ENCODE peak calls at places on chromosomes 16 and 17, in nine cellular contexts. One of them, this sample, is unnamed.
A peak's percentile ranks its signal among the peaks of the same experiment; 100 is the strongest.

GRCh38 chr17:76614912-76615617 is 28.5 kb downstream of the ST6GALNAC1 start:
- DNase-seq in pancreas: no peak
- DNase-seq in EL: no peak
- DNase-seq in posterior vena cava: no peak
- DNase-seq in foreskin fibroblast: no peak
- DNase-seq in NCI-H460: no peak
- DNase-seq in LoVo: no peak
- DNase-seq in non-pigmented ciliary epithelial cell: no peak
- DNase-seq in naive thymus-derived CD8-positive, alpha-beta T cell: no peak
- DNase-seq in this sample: no peak

GRCh38 chr17:69466905-69467630 is 52.6 kb downstream of the MAP2K6 start:
- DNase-seq in non-pigmented ciliary epithelial cell: peak; percentile 42
- DNase-seq in foreskin fibroblast: peak; percentile 69
- DNase-seq in posterior vena cava: no peak
- DNase-seq in LoVo: no peak
- DNase-seq in NCI-H460: peak; percentile 69
- DNase-seq in EL: peak; percentile 55
- DNase-seq in pancreas: no peak
- DNase-seq in naive thymus-derived CD8-positive, alpha-beta T cell: no peak
- DNase-seq in this sample: peak; percentile 26

GRCh38 chr17:12958786-12959185 is 59.0 kb downstream of the ELAC2 start:
- DNase-seq in NCI-H460: no peak
- DNase-seq in EL: peak; percentile 40
- DNase-seq in foreskin fibroblast: peak; percentile 16
- DNase-seq in posterior vena cava: no peak
- DNase-seq in pancreas: no peak
- DNase-seq in LoVo: no peak
- DNase-seq in naive thymus-derived CD8-positive, alpha-beta T cell: no peak
- DNase-seq in non-pigmented ciliary epithelial cell: no peak
- DNase-seq in this sample: peak; percentile 33

GRCh38 chr16:1333149-1333812 is at the start of gene BAIAP3:
- DNase-seq in naive thymus-derived CD8-positive, alpha-beta T cell: peak; percentile 59
- DNase-seq in foreskin fibroblast: peak; percentile 69
- DNase-seq in LoVo: peak; percentile 59
- DNase-seq in NCI-H460: peak; percentile 38
- DNase-seq in posterior vena cava: no peak
- DNase-seq in EL: no peak
- DNase-seq in pancreas: no peak
- DNase-seq in non-pigmented ciliary epithelial cell: no peak
- DNase-seq in this sample: no peak

GRCh38 chr17:75643033-75644017 is 10.1 kb downstream of the SMIM5 start:
- DNase-seq in LoVo: no peak
- DNase-seq in foreskin fibroblast: no peak
- DNase-seq in NCI-H460: no peak
- DNase-seq in non-pigmented ciliary epithelial cell: no peak
- DNase-seq in EL: no peak
- DNase-seq in pancreas: peak; percentile 12
- DNase-seq in posterior vena cava: peak; percentile 58
- DNase-seq in naive thymus-derived CD8-positive, alpha-beta T cell: no peak
- DNase-seq in this sample: no peak

GRCh38 chr16:86566966-86567700 is 504 bp downstream of the FOXC2 start:
- DNase-seq in foreskin fibroblast: peak; percentile 93
- DNase-seq in pancreas: no peak
- DNase-seq in LoVo: no peak
- DNase-seq in EL: peak; percentile 66
- DNase-seq in non-pigmented ciliary epithelial cell: no peak
- DNase-seq in NCI-H460: no peak
- DNase-seq in posterior vena cava: peak; percentile 85
- DNase-seq in naive thymus-derived CD8-positive, alpha-beta T cell: no peak
- DNase-seq in this sample: peak; percentile 71

GRCh38 chr16:8376858-8377257 is 213.5 kb downstream of the TMEM114 start:
- DNase-seq in foreskin fibroblast: no peak
- DNase-seq in posterior vena cava: no peak
- DNase-seq in LoVo: no peak
- DNase-seq in NCI-H460: no peak
- DNase-seq in pancreas: no peak
- DNase-seq in non-pigmented ciliary epithelial cell: no peak
- DNase-seq in EL: no peak
- DNase-seq in naive thymus-derived CD8-positive, alpha-beta T cell: no peak
- DNase-seq in this sample: no peak

GRCh38 chr16:23901178-23902131 is 65.7 kb downstream of the PRKCB start:
- DNase-seq in naive thymus-derived CD8-positive, alpha-beta T cell: no peak
- DNase-seq in foreskin fibroblast: no peak
- DNase-seq in NCI-H460: no peak
- DNase-seq in LoVo: no peak
- DNase-seq in posterior vena cava: no peak
- DNase-seq in EL: no peak
- DNase-seq in non-pigmented ciliary epithelial cell: no peak
- DNase-seq in pancreas: no peak
- DNase-seq in this sample: no peak

GRCh38 chr16:87499189-87499486 is 6.3 kb upstream of the ZCCHC14 start:
- DNase-seq in posterior vena cava: no peak
- DNase-seq in NCI-H460: peak; percentile 19
- DNase-seq in EL: peak; percentile 76
- DNase-seq in non-pigmented ciliary epithelial cell: peak; percentile 49
- DNase-seq in LoVo: no peak
- DNase-seq in pancreas: no peak
- DNase-seq in naive thymus-derived CD8-positive, alpha-beta T cell: no peak
- DNase-seq in foreskin fibroblast: peak; percentile 85
- DNase-seq in this sample: peak; percentile 77